ENCODE peak calls at places on chromosomes 11 and 22, in four cellular contexts. One of them, this sample, is unnamed.

GRCh38 chr22:46377566-46378498 is 42.3 kb downstream of the TRMU start:
- DNase-seq in hepatocyte: peak
- DNase-seq in foreskin fibroblast: no peak
- DNase-seq in esophagus squamous epithelium: no peak
- DNase-seq in this sample: no peak

GRCh38 chr11:73184953-73185671 is 33.0 kb upstream of the P2RY2 start:
- DNase-seq in hepatocyte: peak
- DNase-seq in foreskin fibroblast: peak
- DNase-seq in esophagus squamous epithelium: no peak
- DNase-seq in this sample: no peak

GRCh38 chr11:100687630-100688395 is 725 bp downstream of the ARHGAP42 start:
- DNase-seq in hepatocyte: peak
- DNase-seq in foreskin fibroblast: peak
- DNase-seq in esophagus squamous epithelium: no peak
- DNase-seq in this sample: peak

GRCh38 chr22:35830305-35830704 is 112.6 kb downstream of the APOL5 start:
- DNase-seq in hepatocyte: no peak
- DNase-seq in foreskin fibroblast: no peak
- DNase-seq in esophagus squamous epithelium: no peak
- DNase-seq in this sample: no peak

GRCh38 chr22:47065756-47066615 is 303.5 kb downstream of the TBC1D22A start:
- DNase-seq in hepatocyte: no peak
- DNase-seq in foreskin fibroblast: no peak
- DNase-seq in esophagus squamous epithelium: no peak
- DNase-seq in this sample: no peak

GRCh38 chr22:45101828-45102227 is 61.9 kb upstream of the NUP50 start:
- DNase-seq in hepatocyte: peak
- DNase-seq in foreskin fibroblast: peak
- DNase-seq in esophagus squamous epithelium: no peak
- DNase-seq in this sample: no peak

GRCh38 chr11:64571410-64572091 is 19.5 kb upstream of the SLC22A12 start:
- DNase-seq in hepatocyte: peak
- DNase-seq in foreskin fibroblast: no peak
- DNase-seq in esophagus squamous epithelium: no peak
- DNase-seq in this sample: no peak

GRCh38 chr22:49747705-49748104 is 80.0 kb downstream of the BRD1 start:
- DNase-seq in hepatocyte: no peak
- DNase-seq in foreskin fibroblast: no peak
- DNase-seq in esophagus squamous epithelium: no peak
- DNase-seq in this sample: no peak

GRCh38 chr11:65121447-65121864 is 478 bp downstream of the FAU start:
- DNase-seq in hepatocyte: peak
- DNase-seq in foreskin fibroblast: no peak
- DNase-seq in esophagus squamous epithelium: no peak
- DNase-seq in this sample: no peak

GRCh38 chr22:46028069-46028991 is 51.4 kb upstream of the WNT7B start:
- DNase-seq in hepatocyte: no peak
- DNase-seq in foreskin fibroblast: no peak
- DNase-seq in esophagus squamous epithelium: no peak
- DNase-seq in this sample: no peak

GRCh38 chr11:27701262-27702105 is 1.2 kb upstream of the BDNF start:
- DNase-seq in hepatocyte: peak
- DNase-seq in foreskin fibroblast: peak
- DNase-seq in esophagus squamous epithelium: no peak
- DNase-seq in this sample: no peak

GRCh38 chr11:94504689-94505293 is 7.5 kb upstream of the C11orf97 start:
- DNase-seq in hepatocyte: peak
- DNase-seq in foreskin fibroblast: peak
- DNase-seq in esophagus squamous epithelium: no peak
- DNase-seq in this sample: no peak

GRCh38 chr22:31342389-31343125 is 3.6 kb downstream of the PATZ1 start:
- DNase-seq in hepatocyte: peak
- DNase-seq in foreskin fibroblast: no peak
- DNase-seq in esophagus squamous epithelium: no peak
- DNase-seq in this sample: no peak

GRCh38 chr11:72075109-72075508 is 5.2 kb downstream of the NUMA1 start:
- DNase-seq in hepatocyte: no peak
- DNase-seq in foreskin fibroblast: no peak
- DNase-seq in esophagus squamous epithelium: no peak
- DNase-seq in this sample: no peak

GRCh38 chr11:133843454-133843987 is 1.8 kb downstream of the SPATA19 start:
- DNase-seq in hepatocyte: no peak
- DNase-seq in foreskin fibroblast: no peak
- DNase-seq in esophagus squamous epithelium: no peak
- DNase-seq in this sample: no peak

GRCh38 chr22:46726066-46726985 is 11.7 kb downstream of the CERK start:
- DNase-seq in hepatocyte: peak
- DNase-seq in foreskin fibroblast: peak
- DNase-seq in esophagus squamous epithelium: no peak
- DNase-seq in this sample: no peak

GRCh38 chr11:16093889-16094653 is 262.3 kb downstream of the SOX6 start:
- DNase-seq in hepatocyte: no peak
- DNase-seq in foreskin fibroblast: no peak
- DNase-seq in esophagus squamous epithelium: no peak
- DNase-seq in this sample: no peak

GRCh38 chr11:63683133-63683991 is 2.1 kb downstream of the RTN3 start:
- DNase-seq in hepatocyte: no peak
- DNase-seq in foreskin fibroblast: no peak
- DNase-seq in esophagus squamous epithelium: no peak
- DNase-seq in this sample: no peak

GRCh38 chr11:60831501-60832079 is 10.3 kb upstream of the CCDC86 start:
- DNase-seq in hepatocyte: no peak
- DNase-seq in foreskin fibroblast: no peak
- DNase-seq in esophagus squamous epithelium: no peak
- DNase-seq in this sample: no peak

GRCh38 chr11:106288988-106289387 is 211.5 kb downstream of the AASDHPPT start:
- DNase-seq in hepatocyte: no peak
- DNase-seq in foreskin fibroblast: no peak
- DNase-seq in esophagus squamous epithelium: no peak
- DNase-seq in this sample: no peak

GRCh38 chr22:43996170-43996980 is 27.7 kb upstream of the PARVB start:
- DNase-seq in hepatocyte: no peak
- DNase-seq in foreskin fibroblast: no peak
- DNase-seq in esophagus squamous epithelium: peak
- DNase-seq in this sample: no peak

GRCh38 chr22:20573830-20574615 is 66.6 kb downstream of the MED15 start:
- DNase-seq in hepatocyte: no peak
- DNase-seq in foreskin fibroblast: no peak
- DNase-seq in esophagus squamous epithelium: no peak
- DNase-seq in this sample: no peak

GRCh38 chr11:131980878-131981668 is 610.7 kb downstream of the NTM start:
- DNase-seq in hepatocyte: no peak
- DNase-seq in foreskin fibroblast: no peak
- DNase-seq in esophagus squamous epithelium: no peak
- DNase-seq in this sample: no peak

GRCh38 chr22:39932918-39933649 is 27.1 kb upstream of the TMA7B start:
- DNase-seq in hepatocyte: peak
- DNase-seq in foreskin fibroblast: no peak
- DNase-seq in esophagus squamous epithelium: no peak
- DNase-seq in this sample: no peak

GRCh38 chr11:406796-407650 is 7.8 kb downstream of the SIGIRR start:
- DNase-seq in hepatocyte: peak
- DNase-seq in foreskin fibroblast: peak
- DNase-seq in esophagus squamous epithelium: no peak
- DNase-seq in this sample: no peak

GRCh38 chr11:2774173-2775082 is 74.6 kb upstream of the KCNQ1OT1 start:
- DNase-seq in hepatocyte: no peak
- DNase-seq in foreskin fibroblast: no peak
- DNase-seq in esophagus squamous epithelium: no peak
- DNase-seq in this sample: peak

GRCh38 chr11:8206251-8207079 is 37.6 kb upstream of the RIC3 start:
- DNase-seq in hepatocyte: no peak
- DNase-seq in foreskin fibroblast: no peak
- DNase-seq in esophagus squamous epithelium: no peak
- DNase-seq in this sample: no peak

GRCh38 chr11:115085461-115086220 is 407.3 kb downstream of the NXPE2 start:
- DNase-seq in hepatocyte: no peak
- DNase-seq in foreskin fibroblast: no peak
- DNase-seq in esophagus squamous epithelium: no peak
- DNase-seq in this sample: no peak

GRCh38 chr11:6618117-6619020 is 853 bp downstream of the TPP1 start:
- DNase-seq in hepatocyte: peak
- DNase-seq in foreskin fibroblast: peak
- DNase-seq in esophagus squamous epithelium: no peak
- DNase-seq in this sample: no peak

GRCh38 chr11:30876228-30876627 is 290.1 kb upstream of the MPPED2 start:
- DNase-seq in hepatocyte: no peak
- DNase-seq in foreskin fibroblast: no peak
- DNase-seq in esophagus squamous epithelium: no peak
- DNase-seq in this sample: no peak

GRCh38 chr11:61149624-61150615 is 11.3 kb downstream of the VPS37C start:
- DNase-seq in hepatocyte: peak
- DNase-seq in foreskin fibroblast: no peak
- DNase-seq in esophagus squamous epithelium: no peak
- DNase-seq in this sample: no peak

GRCh38 chr11:86641537-86642270 is 30.7 kb downstream of the ME3 start:
- DNase-seq in hepatocyte: no peak
- DNase-seq in foreskin fibroblast: no peak
- DNase-seq in esophagus squamous epithelium: no peak
- DNase-seq in this sample: no peak

GRCh38 chr11:44823006-44823405 is 96.2 kb downstream of the TSPAN18 start:
- DNase-seq in hepatocyte: peak
- DNase-seq in foreskin fibroblast: no peak
- DNase-seq in esophagus squamous epithelium: no peak
- DNase-seq in this sample: no peak

GRCh38 chr22:31585161-31585859 is 76.7 kb downstream of the PISD start:
- DNase-seq in hepatocyte: no peak
- DNase-seq in foreskin fibroblast: peak
- DNase-seq in esophagus squamous epithelium: no peak
- DNase-seq in this sample: no peak

GRCh38 chr11:93921695-93922468 is 71.5 kb upstream of the VSTM5 start:
- DNase-seq in hepatocyte: peak
- DNase-seq in foreskin fibroblast: peak
- DNase-seq in esophagus squamous epithelium: peak
- DNase-seq in this sample: no peak

GRCh38 chr22:36331306-36331911 is 56.4 kb downstream of the MYH9 start:
- DNase-seq in hepatocyte: peak
- DNase-seq in foreskin fibroblast: peak
- DNase-seq in esophagus squamous epithelium: peak
- DNase-seq in this sample: no peak

GRCh38 chr11:64115751-64116522 is 50.0 kb downstream of the MACROD1 start:
- DNase-seq in hepatocyte: no peak
- DNase-seq in foreskin fibroblast: no peak
- DNase-seq in esophagus squamous epithelium: no peak
- DNase-seq in this sample: no peak

GRCh38 chr11:56396047-56396446 is 16.4 kb upstream of the OR5AL1 start:
- DNase-seq in hepatocyte: peak
- DNase-seq in foreskin fibroblast: no peak
- DNase-seq in esophagus squamous epithelium: no peak
- DNase-seq in this sample: no peak
- TF ChIP-seq CTCF in hepatocyte: peak
- TF ChIP-seq CTCF in foreskin fibroblast: no peak
- TF ChIP-seq CTCF in esophagus squamous epithelium: no peak
- TF ChIP-seq CTCF in this sample: no peak

GRCh38 chr11:97557399-97557798 is 1167.6 kb downstream of the JRKL start:
- DNase-seq in hepatocyte: no peak
- DNase-seq in foreskin fibroblast: no peak
- DNase-seq in esophagus squamous epithelium: no peak
- DNase-seq in this sample: no peak
- TF ChIP-seq CTCF in hepatocyte: peak
- TF ChIP-seq CTCF in foreskin fibroblast: no peak
- TF ChIP-seq CTCF in esophagus squamous epithelium: no peak
- TF ChIP-seq CTCF in this sample: peak

GRCh38 chr11:83801799-83802198 is 515.6 kb upstream of the CCDC90B start:
- DNase-seq in hepatocyte: no peak
- DNase-seq in foreskin fibroblast: no peak
- DNase-seq in esophagus squamous epithelium: no peak
- DNase-seq in this sample: no peak
- TF ChIP-seq CTCF in hepatocyte: no peak
- TF ChIP-seq CTCF in foreskin fibroblast: peak
- TF ChIP-seq CTCF in esophagus squamous epithelium: peak
- TF ChIP-seq CTCF in this sample: peak

DNA sequence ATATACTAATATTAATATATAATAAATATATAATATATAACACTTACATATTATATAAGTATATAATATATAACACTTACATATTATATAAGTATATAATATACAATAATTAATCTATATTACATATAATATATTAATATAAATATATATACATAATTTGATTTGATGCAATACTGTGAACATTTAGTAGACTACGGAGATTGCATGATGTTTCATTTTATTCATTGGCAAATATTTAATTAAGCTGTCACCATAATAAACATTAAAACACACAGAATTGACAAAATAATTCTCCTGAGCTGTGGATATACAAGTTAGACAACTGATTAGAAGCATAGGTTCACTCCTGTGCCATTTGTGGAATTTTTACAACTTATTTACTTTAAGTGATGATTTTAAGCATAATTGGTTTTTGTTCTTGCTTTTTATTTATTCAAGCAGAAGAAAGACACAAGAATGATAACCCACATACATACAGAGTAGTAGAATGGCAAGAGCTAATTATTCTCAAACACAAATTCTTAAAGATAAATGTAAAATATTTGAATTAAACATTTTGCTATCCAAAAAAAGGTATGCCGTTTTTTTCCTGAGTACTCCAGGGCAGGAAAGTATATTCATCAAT is 65.8 kb upstream of the TOP3B start:
- DNase-seq in hepatocyte: no peak
- DNase-seq in foreskin fibroblast: no peak
- DNase-seq in esophagus squamous epithelium: no peak
- DNase-seq in this sample: no peak
- TF ChIP-seq CTCF in hepatocyte: no peak
- TF ChIP-seq CTCF in foreskin fibroblast: no peak
- TF ChIP-seq CTCF in esophagus squamous epithelium: no peak
- TF ChIP-seq CTCF in this sample: no peak

GRCh38 chr11:68950268-68950667 is 30.5 kb downstream of the MRGPRD start:
- DNase-seq in hepatocyte: no peak
- DNase-seq in foreskin fibroblast: no peak
- DNase-seq in esophagus squamous epithelium: no peak
- DNase-seq in this sample: no peak
- TF ChIP-seq CTCF in hepatocyte: peak
- TF ChIP-seq CTCF in foreskin fibroblast: peak
- TF ChIP-seq CTCF in esophagus squamous epithelium: peak
- TF ChIP-seq CTCF in this sample: peak

GRCh38 chr22:37491559-37492427 is 5.6 kb upstream of the MFNG start:
- DNase-seq in hepatocyte: no peak
- DNase-seq in foreskin fibroblast: no peak
- DNase-seq in esophagus squamous epithelium: no peak
- DNase-seq in this sample: no peak

GRCh38 chr22:37491106-37491505 is 4.9 kb upstream of the MFNG start:
- DNase-seq in hepatocyte: no peak
- DNase-seq in foreskin fibroblast: no peak
- DNase-seq in esophagus squamous epithelium: no peak
- DNase-seq in this sample: no peak

GRCh38 chr22:37489994-37490393 is 3.8 kb upstream of the MFNG start:
- DNase-seq in hepatocyte: no peak
- DNase-seq in foreskin fibroblast: no peak
- DNase-seq in esophagus squamous epithelium: no peak
- DNase-seq in this sample: no peak

GRCh38 chr22:37493979-37494378 is 7.8 kb upstream of the MFNG start:
- DNase-seq in hepatocyte: no peak
- DNase-seq in foreskin fibroblast: no peak
- DNase-seq in esophagus squamous epithelium: no peak
- DNase-seq in this sample: no peak

GRCh38 chr22:37492428-37493344 is 6.5 kb upstream of the MFNG start:
- DNase-seq in hepatocyte: no peak
- DNase-seq in foreskin fibroblast: peak
- DNase-seq in esophagus squamous epithelium: no peak
- DNase-seq in this sample: no peak
- TF ChIP-seq CTCF in hepatocyte: peak
- TF ChIP-seq CTCF in foreskin fibroblast: peak
- TF ChIP-seq CTCF in esophagus squamous epithelium: peak
- TF ChIP-seq CTCF in this sample: peak

GRCh38 chr11:5369793-5370192 is 13.8 kb upstream of the OR51M1 start:
- DNase-seq in hepatocyte: no peak
- DNase-seq in foreskin fibroblast: peak
- DNase-seq in esophagus squamous epithelium: no peak
- DNase-seq in this sample: no peak
- TF ChIP-seq CTCF in hepatocyte: peak
- TF ChIP-seq CTCF in foreskin fibroblast: peak
- TF ChIP-seq CTCF in esophagus squamous epithelium: no peak
- TF ChIP-seq CTCF in this sample: peak